ENCODE peak calls at places on chromosomes 1 and 21, in six cellular contexts. V, W, Q, S, I and B are unnamed samples.

GRCh38 chr1:217525773-217526490 is 105.0 kb downstream of the GPATCH2 start:
- DNase-seq in S (no peak), I (no peak), V (no peak), W (no peak), Q (no peak), B (no peak)

GRCh38 chr1:65825736-65826135 is 33.0 kb downstream of the PDE4B start:
- DNase-seq in V (no peak), W (peak; percentile 29), Q (no peak), I (no peak), S (no peak), B (no peak)

GRCh38 chr1:1758692-1759455 is 19.4 kb downstream of the NADK start:
- DNase-seq in W (no peak), S (peak; percentile 89), V (peak; percentile 72), Q (no peak), I (no peak), B (peak; percentile 43)

GRCh38 chr21:14383596-14384210 is 757 bp upstream of the HSPA13 start:
- DNase-seq in S (no peak), I (no peak), V (no peak), Q (no peak), W (no peak), B (no peak)

GRCh38 chr1:107251083-107251482 is 110.2 kb downstream of the NTNG1 start:
- DNase-seq in I (no peak), S (no peak), Q (no peak), W (no peak), V (no peak), B (no peak)

GRCh38 chr1:155064109-155064812 is 721 bp downstream of the EFNA4 start:
- DNase-seq in I (no peak), Q (no peak), V (no peak), W (no peak), S (no peak), B (no peak)

GRCh38 chr1:12615916-12616708 is 1.9 kb downstream of the DHRS3 start:
- DNase-seq in Q (peak; percentile 91), V (peak; percentile 66), I (no peak), S (peak; percentile 76), W (no peak), B (no peak)

GRCh38 chr1:233641029-233641428 is 27.1 kb downstream of the KCNK1 start:
- DNase-seq in Q (no peak), S (no peak), W (no peak), V (no peak), I (no peak), B (no peak)

GRCh38 chr1:27004471-27005165 is 8.0 kb downstream of the TENT5B start:
- DNase-seq in W (no peak), S (no peak), V (no peak), I (no peak), Q (no peak), B (no peak)

GRCh38 chr1:17289756-17290155 is 18.2 kb upstream of the PADI4 start:
- DNase-seq in I (no peak), V (no peak), W (no peak), Q (no peak), S (no peak), B (no peak)

GRCh38 chr1:32351859-32352745 is 10.2 kb downstream of the FAM229A start:
- DNase-seq in V (peak; percentile 63), I (no peak), S (no peak), Q (no peak), W (no peak), B (peak; percentile 60)

GRCh38 chr1:99681583-99681982 is 35.7 kb downstream of the PALMD start:
- DNase-seq in Q (no peak), S (no peak), I (no peak), W (no peak), V (peak; percentile 33), B (no peak)

GRCh38 chr21:45910548-45911221 is 70.9 kb upstream of the COL6A1 start:
- DNase-seq in S (no peak), Q (no peak), I (no peak), W (no peak), V (no peak), B (peak; percentile 35)

GRCh38 chr1:8373547-8374270 is 55.8 kb downstream of the SLC45A1 start:
- DNase-seq in I (no peak), V (peak; percentile 78), W (peak; percentile 69), S (peak; percentile 55), Q (peak; percentile 93), B (no peak)

GRCh38 chr1:167054531-167054930 is 35.6 kb downstream of the GPA33 start:
- DNase-seq in I (no peak), S (no peak), Q (no peak), W (no peak), V (no peak), B (no peak)

GRCh38 chr1:26094677-26095383 is 16.8 kb upstream of the PDIK1L start:
- DNase-seq in I (no peak), Q (no peak), V (peak; percentile 53), S (no peak), W (no peak), B (peak; percentile 12)

GRCh38 chr1:181344091-181344490 is 139.2 kb upstream of the CACNA1E start:
- DNase-seq in V (no peak), S (no peak), Q (no peak), I (no peak), W (no peak), B (no peak)

GRCh38 chr21:37891953-37892352 is 24.3 kb downstream of the KCNJ6 start:
- DNase-seq in I (no peak), Q (no peak), V (no peak), S (no peak), W (no peak), B (no peak)

GRCh38 chr1:234281826-234282489 is 91.3 kb upstream of the COA6 start:
- DNase-seq in Q (no peak), S (no peak), W (no peak), I (no peak), V (no peak), B (peak; percentile 75)

GRCh38 chr21:35043549-35043948 is 5.6 kb downstream of the RUNX1 start:
- DNase-seq in Q (no peak), S (no peak), W (no peak), V (no peak), I (no peak), B (no peak)

GRCh38 chr1:157363660-157364140 is 188.6 kb downstream of the FCRL5 start:
- DNase-seq in Q (no peak), I (peak; percentile 17), W (no peak), V (no peak), S (no peak), B (no peak)

GRCh38 chr1:38527373-38527966 is 332.1 kb downstream of the RRAGC start:
- DNase-seq in V (no peak), Q (no peak), W (no peak), I (no peak), S (no peak), B (no peak)
- H3K4me3 ChIP-seq in V (no peak overlapping the region), Q (no peak overlapping the region), W (no peak overlapping the region), I (no peak overlapping the region), S (no peak overlapping the region), B (no peak overlapping the region)

GRCh38 chr21:43808832-43809251 is 19.5 kb downstream of the RRP1 start:
- DNase-seq in Q (no peak), W (no peak), I (no peak), V (no peak), S (no peak), B (peak; percentile 45)
- H3K4me3 ChIP-seq in Q (no peak overlapping the region), W (no peak overlapping the region), I (no peak overlapping the region), V (no peak overlapping the region), S (no peak overlapping the region), B (no peak overlapping the region)

DNA sequence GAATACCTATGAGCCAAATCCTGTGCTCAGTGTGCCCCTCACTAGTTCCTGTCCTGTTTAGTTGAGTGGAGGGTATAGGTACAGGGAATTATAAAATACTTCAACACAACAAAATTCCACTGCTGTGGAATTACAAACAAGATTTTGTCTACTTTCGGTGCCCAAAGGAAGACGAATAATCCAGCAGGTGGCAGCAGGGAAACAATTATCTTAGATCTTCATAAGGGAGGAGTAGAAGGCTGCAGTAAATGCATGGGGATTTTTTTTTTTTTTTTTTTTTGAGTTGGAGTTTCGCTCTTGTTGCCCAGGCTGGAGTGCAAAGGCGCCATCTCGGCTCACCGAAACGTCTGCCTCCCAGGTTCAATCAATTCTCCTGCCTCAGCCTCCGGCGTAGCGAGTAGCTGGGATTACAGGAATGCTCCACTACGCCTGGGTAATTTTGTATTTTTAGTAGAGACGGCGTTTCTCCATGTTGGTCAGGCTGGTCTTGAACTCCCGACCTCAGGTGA is 2.0 kb upstream of the PIP5K1A start:
- DNase-seq in Q (peak; percentile 83), I (peak; percentile 90), S (no peak), V (peak; percentile 69), W (peak; percentile 63), B (no peak)
- H3K4me3 ChIP-seq in Q (peak overlapping the region; percentile 10), I (peak overlapping the region; percentile 100), S (peak overlapping the region; percentile 36), V (no peak overlapping the region), W (no peak overlapping the region), B (peak overlapping the region; percentile 39)

GRCh38 chr1:103309761-103310160 is 201.4 kb upstream of the COL11A1 start:
- DNase-seq in I (no peak), W (no peak), Q (no peak), V (no peak), S (no peak), B (no peak)

GRCh38 chr1:103307751-103308150 is 199.4 kb upstream of the COL11A1 start:
- DNase-seq in Q (no peak), I (no peak), S (no peak), V (no peak), W (no peak), B (no peak)
- H3K4me3 ChIP-seq in Q (no peak overlapping the region), I (no peak overlapping the region), S (no peak overlapping the region), V (no peak overlapping the region), W (no peak overlapping the region), B (no peak overlapping the region)

GRCh38 chr1:48469616-48470500 is 2.1 kb downstream of the SPATA6 start:
- DNase-seq in Q (peak; percentile 83), W (no peak), S (no peak), I (peak; percentile 13), V (peak; percentile 54), B (no peak)
- H3K4me3 ChIP-seq in Q (peak overlapping the region; percentile 82), W (peak overlapping the region; percentile 77), S (peak overlapping the region; percentile 87), I (peak overlapping the region; percentile 88), V (peak overlapping the region; percentile 77), B (peak overlapping the region; percentile 81)

GRCh38 chr1:182601416-182601786 is 2.8 kb downstream of the RGS16 start:
- DNase-seq in Q (peak; percentile 80), S (peak; percentile 58), W (peak; percentile 62), V (peak; percentile 77), I (peak; percentile 22), B (no peak)
- H3K4me3 ChIP-seq in Q (no peak overlapping the region), S (peak overlapping the region; percentile 44), W (no peak overlapping the region), V (peak overlapping the region; percentile 71), I (no peak overlapping the region), B (peak overlapping the region; percentile 35)

DNA sequence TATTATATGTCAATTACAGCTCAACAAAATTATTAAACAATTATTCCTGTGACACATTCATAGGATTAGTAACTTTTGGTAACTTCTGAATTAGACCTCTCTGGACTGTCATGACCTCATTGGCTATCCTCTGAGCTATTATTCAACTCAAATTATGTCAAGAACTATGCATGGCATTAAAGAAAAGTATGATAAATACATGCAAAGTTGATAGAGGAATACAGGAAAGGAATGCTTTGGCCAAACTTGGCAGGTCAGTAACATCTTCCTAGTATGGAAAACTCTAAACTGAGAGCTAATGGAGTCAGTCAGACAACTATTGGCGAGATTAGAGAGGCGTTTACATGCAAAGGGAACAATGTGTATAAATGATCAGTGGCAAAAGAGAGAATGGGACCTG is 158.4 kb downstream of the DUSP10 start:
- DNase-seq in I (no peak), S (no peak), W (no peak), V (no peak), Q (no peak), B (no peak)
- H3K4me3 ChIP-seq in I (no peak overlapping the region), S (no peak overlapping the region), W (no peak overlapping the region), V (no peak overlapping the region), Q (no peak overlapping the region), B (no peak overlapping the region)

GRCh38 chr1:39497570-39497969 is 6.1 kb downstream of the BMP8A start:
- DNase-seq in S (no peak), W (no peak), V (no peak), Q (no peak), I (no peak), B (no peak)
- H3K4me3 ChIP-seq in S (no peak overlapping the region), W (no peak overlapping the region), V (no peak overlapping the region), Q (no peak overlapping the region), I (no peak overlapping the region), B (no peak overlapping the region)